ENCODE peak calls at places on chromosomes 7 and 10, in eight cellular contexts. One of them, this sample, is unnamed.

GRCh38 chr10:114492351-114493037 is 88.2 kb upstream of the AFAP1L2 start:
- DNase-seq in astrocyte of the spinal cord: peak; percentile 14
- DNase-seq in EH: peak; percentile 4
- DNase-seq in RWPE1: peak; percentile 32
- DNase-seq in dorsolateral prefrontal cortex: no peak
- DNase-seq in tibial nerve: no peak
- DNase-seq in fibroblast of villous mesenchyme: no peak
- DNase-seq in AG08396: no peak
- DNase-seq in this sample: peak; percentile 66

GRCh38 chr7:14637968-14638367 is 264.6 kb downstream of the DGKB start:
- DNase-seq in fibroblast of villous mesenchyme: no peak
- DNase-seq in tibial nerve: no peak
- DNase-seq in astrocyte of the spinal cord: peak; percentile 6
- DNase-seq in EH: no peak
- DNase-seq in dorsolateral prefrontal cortex: no peak
- DNase-seq in RWPE1: no peak
- DNase-seq in AG08396: no peak
- DNase-seq in this sample: no peak

GRCh38 chr10:64067859-64068258 is 546.7 kb downstream of the REEP3 start:
- DNase-seq in tibial nerve: no peak
- DNase-seq in AG08396: no peak
- DNase-seq in RWPE1: no peak
- DNase-seq in dorsolateral prefrontal cortex: no peak
- DNase-seq in fibroblast of villous mesenchyme: no peak
- DNase-seq in EH: no peak
- DNase-seq in astrocyte of the spinal cord: no peak
- DNase-seq in this sample: no peak

GRCh38 chr10:79335470-79336235 is 11.6 kb upstream of the PPIF start:
- DNase-seq in AG08396: no peak
- DNase-seq in RWPE1: no peak
- DNase-seq in tibial nerve: no peak
- DNase-seq in fibroblast of villous mesenchyme: no peak
- DNase-seq in dorsolateral prefrontal cortex: peak; percentile 98
- DNase-seq in EH: no peak
- DNase-seq in astrocyte of the spinal cord: no peak
- DNase-seq in this sample: no peak

GRCh38 chr7:13197501-13197900 is 510.1 kb downstream of the ARL4A start:
- DNase-seq in EH: peak; percentile 13
- DNase-seq in fibroblast of villous mesenchyme: peak; percentile 7
- DNase-seq in tibial nerve: no peak
- DNase-seq in RWPE1: no peak
- DNase-seq in astrocyte of the spinal cord: peak; percentile 32
- DNase-seq in AG08396: peak; percentile 3
- DNase-seq in dorsolateral prefrontal cortex: no peak
- DNase-seq in this sample: no peak

GRCh38 chr10:23037561-23037960 is 57.8 kb upstream of the MSRB2 start:
- DNase-seq in RWPE1: no peak
- DNase-seq in dorsolateral prefrontal cortex: peak; percentile 72
- DNase-seq in AG08396: no peak
- DNase-seq in EH: no peak
- DNase-seq in astrocyte of the spinal cord: no peak
- DNase-seq in fibroblast of villous mesenchyme: no peak
- DNase-seq in tibial nerve: no peak
- DNase-seq in this sample: no peak

GRCh38 chr10:112202561-112203241 is 19.1 kb upstream of the GPAM start:
- DNase-seq in fibroblast of villous mesenchyme: no peak
- DNase-seq in AG08396: peak; percentile 45
- DNase-seq in RWPE1: peak; percentile 78
- DNase-seq in astrocyte of the spinal cord: no peak
- DNase-seq in dorsolateral prefrontal cortex: no peak
- DNase-seq in EH: peak; percentile 60
- DNase-seq in tibial nerve: no peak
- DNase-seq in this sample: no peak

GRCh38 chr10:44685177-44685576 is 226.0 kb upstream of the TMEM72 start:
- DNase-seq in RWPE1: no peak
- DNase-seq in EH: no peak
- DNase-seq in astrocyte of the spinal cord: no peak
- DNase-seq in tibial nerve: no peak
- DNase-seq in AG08396: no peak
- DNase-seq in dorsolateral prefrontal cortex: no peak
- DNase-seq in fibroblast of villous mesenchyme: no peak
- DNase-seq in this sample: no peak

GRCh38 chr10:15780353-15781135 is 60.8 kb upstream of the ITGA8 start:
- DNase-seq in EH: peak; percentile 19
- DNase-seq in AG08396: no peak
- DNase-seq in astrocyte of the spinal cord: no peak
- DNase-seq in dorsolateral prefrontal cortex: no peak
- DNase-seq in tibial nerve: peak; percentile 48
- DNase-seq in RWPE1: no peak
- DNase-seq in fibroblast of villous mesenchyme: no peak
- DNase-seq in this sample: peak; percentile 12

GRCh38 chr7:106166651-106167342 is 54.7 kb upstream of the SYPL1 start:
- DNase-seq in fibroblast of villous mesenchyme: peak; percentile 87
- DNase-seq in dorsolateral prefrontal cortex: no peak
- DNase-seq in RWPE1: peak; percentile 70
- DNase-seq in tibial nerve: peak; percentile 73
- DNase-seq in EH: peak; percentile 85
- DNase-seq in AG08396: peak; percentile 72
- DNase-seq in astrocyte of the spinal cord: peak; percentile 78
- DNase-seq in this sample: peak; percentile 86

GRCh38 chr7:50470250-50471163 is 20.4 kb upstream of the FIGNL1 start:
- DNase-seq in EH: no peak
- DNase-seq in RWPE1: no peak
- DNase-seq in tibial nerve: no peak
- DNase-seq in fibroblast of villous mesenchyme: no peak
- DNase-seq in astrocyte of the spinal cord: no peak
- DNase-seq in AG08396: no peak
- DNase-seq in dorsolateral prefrontal cortex: no peak
- DNase-seq in this sample: no peak

GRCh38 chr10:46229144-46229563 is 57.6 kb upstream of the ANTXRL start:
- DNase-seq in EH: peak; percentile 14
- DNase-seq in AG08396: peak; percentile 41
- DNase-seq in tibial nerve: no peak
- DNase-seq in dorsolateral prefrontal cortex: no peak
- DNase-seq in RWPE1: no peak
- DNase-seq in astrocyte of the spinal cord: no peak
- DNase-seq in fibroblast of villous mesenchyme: no peak
- DNase-seq in this sample: no peak

GRCh38 chr10:48469516-48470020 is 135.3 kb downstream of the ARHGAP22 start:
- DNase-seq in RWPE1: no peak
- DNase-seq in dorsolateral prefrontal cortex: no peak
- DNase-seq in fibroblast of villous mesenchyme: no peak
- DNase-seq in astrocyte of the spinal cord: no peak
- DNase-seq in EH: peak; percentile 32
- DNase-seq in AG08396: no peak
- DNase-seq in tibial nerve: no peak
- DNase-seq in this sample: no peak

GRCh38 chr10:26721561-26721960 is 24.1 kb downstream of the PDSS1 start:
- DNase-seq in RWPE1: no peak
- DNase-seq in dorsolateral prefrontal cortex: no peak
- DNase-seq in fibroblast of villous mesenchyme: no peak
- DNase-seq in tibial nerve: peak; percentile 5
- DNase-seq in EH: no peak
- DNase-seq in astrocyte of the spinal cord: no peak
- DNase-seq in AG08396: no peak
- DNase-seq in this sample: no peak

This sample was measured in dermis microvascular lymphatic vessel endothelial cell.